ENCODE peak calls at places on chromosomes 5 and 9, in nine cellular contexts. R is lower lobe of right lung; X is cardiac muscle cell; O is RWPE2; W is PC-3; N is upper lobe of right lung; S is astrocyte; P is CD8-positive, alpha-beta T cell; D is heart left ventricle. T is an unnamed sample. For H3K4me1, the result is how much of the 10 kb centered on the place peaks cover.

GRCh38 chr5:170221319-170221718 is 11.5 kb upstream of the C5orf58 start:
- DNase-seq in R (no peak), S (peak), X (peak), O (no peak), W (no peak), D (no peak), N (no peak), P (no peak), T (no peak)

GRCh38 chr9:21317956-21318923 is 13.1 kb upstream of the IFNA5 start:
- DNase-seq in R (no peak), S (peak), O (no peak), X (peak), W (peak), N (no peak), P (no peak), D (no peak), T (peak)

GRCh38 chr5:144295284-144295683 is 124.6 kb downstream of the KCTD16 start:
- DNase-seq in S (no peak), W (no peak), X (no peak), P (no peak), O (no peak), R (no peak), D (no peak), N (no peak), T (no peak)

GRCh38 chr5:79774171-79774854 is 84.7 kb downstream of the CMYA5 start:
- DNase-seq in N (no peak), X (peak), S (no peak), P (no peak), R (no peak), D (no peak), W (peak), O (no peak), T (no peak)

GRCh38 chr9:104907278-104907951 is 20.5 kb downstream of the ABCA1 start:
- DNase-seq in S (peak), X (peak), R (no peak), P (no peak), W (peak), N (no peak), O (no peak), D (no peak), T (no peak)

GRCh38 chr9:99296375-99296951 is 74.4 kb downstream of the SEC61B start:
- DNase-seq in D (no peak), O (no peak), S (no peak), R (no peak), W (no peak), X (peak), P (peak), N (peak), T (no peak)

GRCh38 chr9:77589046-77589795 is 58.9 kb downstream of the GNA14 start:
- DNase-seq in O (no peak), X (no peak), P (no peak), N (no peak), W (peak), R (no peak), S (no peak), D (no peak), T (peak)

GRCh38 chr5:143737073-143737472 is 74.9 kb upstream of the HMHB1 start:
- DNase-seq in D (no peak), N (no peak), X (no peak), S (no peak), R (no peak), O (no peak), W (no peak), P (no peak), T (no peak)

GRCh38 chr9:81490605-81491331 is 198.6 kb downstream of the TLE1 start:
- DNase-seq in R (no peak), D (no peak), S (peak), N (no peak), O (no peak), X (peak), W (peak), P (no peak), T (no peak)

GRCh38 chr5:7927466-7928375 is 58.8 kb downstream of the MTRR start:
- DNase-seq in P (no peak), R (no peak), X (peak), O (no peak), W (peak), S (peak), N (no peak), D (no peak), T (peak)

GRCh38 chr9:20314981-20315380 is 307.3 kb downstream of the MLLT3 start:
- DNase-seq in S (no peak), X (no peak), D (no peak), O (no peak), R (no peak), N (no peak), W (no peak), P (no peak), T (no peak)

GRCh38 chr9:91060520-91061343 is 259.1 kb downstream of the SYK start:
- DNase-seq in W (peak), D (no peak), X (peak), N (no peak), O (no peak), S (peak), P (no peak), R (no peak), T (peak)

GRCh38 chr9:115593587-115594091 is 475.7 kb upstream of the TNC start:
- DNase-seq in D (no peak), O (no peak), P (no peak), S (no peak), N (no peak), R (no peak), W (peak), X (peak), T (no peak)

DNA sequence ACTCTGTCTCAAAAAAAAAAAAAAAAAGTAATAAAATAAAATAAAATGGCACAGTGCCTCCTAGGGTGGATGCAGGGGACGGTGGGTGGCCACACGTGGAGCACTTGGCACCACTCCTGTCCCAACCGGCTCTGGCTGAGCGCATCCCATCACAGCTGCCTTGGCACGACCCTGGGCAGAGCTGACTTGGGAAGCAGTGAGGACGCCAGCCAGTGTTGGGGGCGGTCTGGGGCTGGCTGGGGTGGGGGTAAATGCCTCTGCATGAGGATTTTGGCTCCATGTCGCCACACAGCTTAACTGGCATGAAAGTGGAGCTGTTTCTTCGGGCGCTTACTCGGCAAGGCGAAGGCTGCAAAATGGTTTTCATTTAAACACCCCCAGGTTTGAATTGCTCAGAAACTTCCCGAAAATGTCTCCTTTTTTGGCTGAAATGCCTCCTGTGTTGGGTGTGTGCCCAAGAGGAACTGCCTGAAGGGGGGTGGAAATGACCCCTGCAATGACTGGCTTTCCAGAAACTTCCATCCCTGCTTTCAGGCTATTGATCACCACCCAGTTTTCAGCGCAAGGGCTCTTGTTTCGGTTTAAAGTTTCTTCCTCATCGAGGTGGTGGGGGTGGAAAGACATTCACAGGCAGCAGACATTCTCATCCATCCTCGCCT is 38.3 kb downstream of the PTGES start:
- DNase-seq in N (no peak), D (no peak), P (no peak), S (peak), X (no peak), R (no peak), W (no peak), O (no peak), T (no peak)
- H3K27ac ChIP-seq in N (no peak), D (no peak), P (no peak), S (no peak), X (no peak), R (no peak), W (no peak), O (no peak), T (no peak)

GRCh38 chr5:179620293-179620692 is 3.2 kb downstream of the HNRNPH1 start:
- DNase-seq in D (no peak), X (no peak), S (no peak), P (no peak), R (no peak), O (no peak), N (no peak), W (no peak), T (no peak)

GRCh38 chr5:179618923-179619554 is 4.4 kb downstream of the HNRNPH1 start:
- DNase-seq in P (no peak), N (no peak), W (no peak), X (peak), R (no peak), D (no peak), O (no peak), S (no peak), T (no peak)

GRCh38 chr5:179621551-179621971 is 1.9 kb downstream of the HNRNPH1 start:
- DNase-seq in X (no peak), W (no peak), N (peak), S (no peak), O (no peak), R (no peak), P (no peak), D (no peak), T (no peak)

GRCh38 chr5:179619776-179620175 is 3.7 kb downstream of the HNRNPH1 start:
- DNase-seq in X (no peak), D (no peak), S (no peak), O (no peak), P (no peak), W (no peak), N (no peak), R (no peak), T (no peak)

DNA sequence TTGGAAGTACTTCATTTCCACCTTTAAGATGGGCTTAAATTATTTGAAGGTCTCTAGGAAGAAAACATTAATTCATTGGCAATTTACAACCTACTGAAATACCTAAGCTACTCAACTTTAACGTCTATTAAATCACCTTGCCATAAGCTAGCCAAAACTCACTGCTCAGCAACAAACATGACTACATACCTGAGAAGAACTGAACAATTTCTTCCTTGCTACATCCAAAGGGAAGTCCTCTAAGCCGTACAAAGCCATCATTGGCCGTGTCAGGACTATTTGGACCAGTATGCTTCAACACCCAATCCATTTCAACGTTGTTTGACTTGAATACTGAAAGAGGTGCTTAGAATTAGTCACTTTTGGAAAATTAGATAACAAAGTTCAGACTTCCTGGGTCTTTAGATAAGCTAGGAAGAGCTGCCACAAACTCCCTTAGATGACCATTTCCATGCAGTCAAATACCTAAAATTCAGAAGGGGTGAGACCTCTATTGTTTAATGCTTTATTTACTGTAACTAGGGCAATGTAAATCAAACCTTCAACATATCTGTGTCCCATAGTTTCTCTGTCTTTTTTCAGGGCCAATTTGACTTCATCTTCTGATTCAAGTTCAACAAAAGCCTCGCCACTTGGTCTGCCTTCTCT is 2.6 kb downstream of the HNRNPH1 start:
- DNase-seq in D (no peak), S (peak), R (no peak), P (no peak), X (no peak), N (no peak), O (no peak), W (no peak), T (no peak)
- H3K4me3 ChIP-seq in D (peak), S (peak), R (peak), P (peak), X (peak), N (peak), O (peak), W (peak), T (peak)

DNA sequence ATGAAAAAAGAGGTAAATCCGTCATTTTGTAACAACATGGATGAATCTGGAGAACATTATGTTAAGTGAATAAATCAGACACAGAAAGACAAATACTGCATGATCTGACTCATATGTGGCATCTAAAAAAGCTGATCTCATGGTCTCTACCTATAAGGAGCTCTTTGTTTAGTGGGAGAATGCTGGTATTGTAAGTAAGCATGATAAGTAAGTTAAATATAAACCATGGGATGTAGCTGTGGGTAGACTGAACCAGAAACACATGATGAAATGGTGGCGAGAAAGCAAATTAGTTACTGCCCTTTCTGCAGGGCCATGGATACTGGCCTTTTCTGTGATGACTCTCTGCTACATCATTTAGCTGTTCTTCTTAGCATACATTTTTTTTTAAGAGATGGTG is 66.4 kb upstream of the RUSC2 start:
- DNase-seq in R (no peak), P (no peak), N (no peak), D (no peak), S (no peak), O (no peak), X (peak), W (peak), T (no peak)
- H3K4me1 ChIP-seq in R (under half), P (under half), N (under half), D (under half), S (under half), O (under half), X (under half), W (under half), T (under half)

GRCh38 chr9:38322937-38323336 is 69.6 kb upstream of the ALDH1B1 start:
- DNase-seq in W (no peak), X (no peak), D (no peak), R (no peak), P (no peak), O (no peak), S (no peak), N (no peak), T (no peak)
- H3K27ac ChIP-seq in W (no peak), X (no peak), D (no peak), R (no peak), P (no peak), O (no peak), S (no peak), N (no peak), T (no peak)

GRCh38 chr5:95283022-95283615 is 1.8 kb downstream of the MCTP1 start:
- DNase-seq in S (no peak), O (no peak), W (no peak), P (no peak), D (no peak), X (no peak), N (no peak), R (no peak), T (no peak)
- H3K4me3 ChIP-seq in S (no peak), O (no peak), W (peak), P (no peak), D (peak), X (peak), N (peak), R (peak), T (peak)

GRCh38 chr9:70352802-70353201 is 61.7 kb downstream of the KLF9 start:
- DNase-seq in N (no peak), P (no peak), O (no peak), S (no peak), X (peak), R (no peak), D (no peak), W (no peak), T (no peak)

GRCh38 chr9:70352356-70352755 is 62.1 kb downstream of the KLF9 start:
- DNase-seq in N (no peak), R (no peak), W (peak), S (peak), X (peak), O (no peak), D (no peak), P (no peak), T (no peak)

GRCh38 chr9:70347046-70347445 is 67.4 kb downstream of the KLF9 start:
- DNase-seq in O (no peak), R (no peak), W (no peak), P (no peak), N (no peak), X (no peak), S (no peak), D (no peak), T (no peak)
- H3K4me1 ChIP-seq in O (under half), R (under half), W (under half), P (under half), N (under half), X (under half), S (under half), D (under half), T (under half)

GRCh38 chr5:16800477-16800876 is 135.6 kb downstream of the MYO10 start:
- DNase-seq in X (no peak), W (no peak), S (no peak), N (no peak), O (no peak), R (no peak), P (no peak), D (no peak), T (no peak)
- H3K27ac ChIP-seq in X (no peak), W (no peak), S (no peak), N (no peak), O (no peak), R (no peak), P (no peak), D (no peak), T (no peak)

DNA sequence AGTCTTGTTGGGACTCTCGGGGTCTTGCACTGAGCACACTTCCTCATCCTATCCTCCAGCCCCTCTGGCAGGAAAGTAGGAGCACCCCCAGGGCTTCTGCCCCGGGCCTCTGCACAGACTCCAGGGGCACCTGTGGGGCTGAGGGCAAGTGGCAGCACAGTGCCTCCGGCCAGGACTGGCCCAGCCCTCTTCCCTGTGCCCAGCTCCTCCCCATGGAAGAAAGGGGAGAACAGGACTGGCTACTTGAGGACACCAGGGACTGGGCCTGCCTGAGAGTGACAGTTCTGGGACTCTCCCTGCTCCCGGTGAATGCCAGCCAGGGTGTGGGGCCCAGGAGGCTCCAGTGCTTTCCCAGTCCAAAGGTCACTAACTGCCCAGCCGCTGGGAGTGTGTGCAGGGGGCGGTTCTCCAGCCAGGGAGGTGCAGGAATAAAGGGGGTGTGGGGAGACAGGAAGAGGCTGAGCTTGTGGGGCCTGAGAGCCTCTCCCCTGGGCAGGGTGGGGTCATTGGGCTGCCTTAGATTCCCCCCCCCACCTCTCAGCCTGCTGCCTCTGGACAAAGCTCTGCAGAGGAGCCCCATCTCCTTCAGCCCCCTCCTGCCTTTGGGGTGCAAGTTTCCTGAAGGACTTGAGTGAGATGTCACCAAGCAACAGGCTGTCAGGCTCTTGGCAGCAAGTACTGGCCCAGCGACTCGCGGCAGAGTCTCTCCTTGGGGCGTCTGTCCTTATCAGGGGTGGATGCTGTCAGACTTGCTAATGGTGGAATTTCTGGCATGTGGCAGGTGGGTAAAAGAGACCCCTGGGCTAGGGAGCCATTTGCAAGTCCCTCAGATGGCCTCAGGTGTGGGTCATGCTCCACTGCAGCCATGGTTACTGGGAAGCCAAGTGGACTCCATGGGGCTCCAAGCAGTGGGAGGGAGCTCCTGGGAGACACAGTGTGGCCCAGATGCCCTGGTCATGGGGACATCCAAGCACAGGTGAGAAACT is 19.1 kb upstream of the JADE2 start:
- DNase-seq in O (peak), P (no peak), W (peak), D (peak), S (no peak), X (peak), R (peak), N (peak), T (peak)
- H3K4me3 ChIP-seq in O (no peak), P (no peak), W (peak), D (peak), S (no peak), X (no peak), R (peak), N (peak), T (peak)